ENCODE peak calls at places on chromosomes 4 and X, in eight cellular contexts. F is foreskin melanocyte; E is ureter; X is stimulated activated CD8-positive, alpha-beta memory T cell treated with anti-CD3 and anti-CD28 coated beads, Interleukin-2, amount 100 ng/mL, for 1 hour; Q is epithelial cell of esophagus; J is substantia nigra; T is NCI-H774; D is M059J. O is an unnamed sample.

GRCh38 chr4:88866862-88867550 is 169.4 kb upstream of the NAP1L5 start:
- DNase-seq in F (no peak), E (no peak), X (no peak), Q (peak; percentile 88), J (no peak), T (peak; percentile 12), D (peak; percentile 57), O (no peak)

GRCh38 chr4:86271057-86271456 is 88.8 kb downstream of the MAPK10 start:
- DNase-seq in F (no peak), E (no peak), X (no peak), Q (no peak), J (no peak), T (no peak), D (peak; percentile 12), O (no peak)

GRCh38 chrX:15151267-15152196 is 118.4 kb downstream of the ASB9 start:
- DNase-seq in F (no peak), E (no peak), X (no peak), Q (peak; percentile 24), J (no peak), T (no peak), D (peak; percentile 57), O (peak; percentile 26)

GRCh38 chr4:122305853-122306252 is 73.0 kb upstream of the ADAD1 start:
- DNase-seq in F (peak; percentile 1), E (no peak), X (no peak), Q (no peak), J (no peak), T (no peak), D (peak; percentile 12), O (peak; percentile 29)

GRCh38 chr4:21949073-21949457 is 493 bp upstream of the KCNIP4 start:
- DNase-seq in F (peak; percentile 22), E (no peak), X (no peak), Q (peak; percentile 36), J (no peak), T (no peak), D (peak; percentile 26), O (no peak)

GRCh38 chr4:151238477-151238876 is 38.5 kb upstream of the PRSS48 start:
- DNase-seq in F (no peak), E (no peak), X (no peak), Q (no peak), J (peak; percentile 7), T (no peak), D (peak; percentile 3), O (no peak)

GRCh38 chr4:6971536-6972374 is 62.1 kb downstream of the TBC1D14 start:
- DNase-seq in F (no peak), E (no peak), X (no peak), Q (no peak), J (peak; percentile 51), T (no peak), D (no peak), O (no peak)

GRCh38 chr4:6180841-6181631 is 19.3 kb downstream of the JAKMIP1 start:
- DNase-seq in F (no peak), E (no peak), X (no peak), Q (no peak), J (no peak), T (no peak), D (no peak), O (no peak)

GRCh38 chr4:138919094-138919936 is 96.3 kb upstream of the NOCT start:
- DNase-seq in F (peak; percentile 38), E (peak; percentile 74), X (no peak), Q (peak; percentile 87), J (peak; percentile 54), T (peak; percentile 67), D (peak; percentile 68), O (peak; percentile 84)

GRCh38 chr4:142598132-142598531 is 248.0 kb downstream of the INPP4B start:
- DNase-seq in F (no peak), E (no peak), X (no peak), Q (no peak), J (no peak), T (no peak), D (peak; percentile 45), O (no peak)

GRCh38 chr4:3660086-3660927 is 105.9 kb upstream of the ADRA2C start:
- DNase-seq in F (no peak), E (no peak), X (no peak), Q (no peak), J (peak; percentile 67), T (peak; percentile 3), D (no peak), O (no peak)

GRCh38 chr4:138413273-138413672 is 171.1 kb upstream of the SLC7A11 start:
- DNase-seq in F (no peak), E (no peak), X (no peak), Q (no peak), J (no peak), T (no peak), D (no peak), O (no peak)

GRCh38 chr4:129998436-129999150 is 902.6 kb downstream of the C4orf33 start:
- DNase-seq in F (no peak), E (no peak), X (no peak), Q (peak; percentile 4), J (no peak), T (no peak), D (no peak), O (no peak)

GRCh38 chr4:32735856-32736590 is 2015.9 kb downstream of the PCDH7 start:
- DNase-seq in F (no peak), E (no peak), X (no peak), Q (no peak), J (no peak), T (no peak), D (peak; percentile 21), O (no peak)

GRCh38 chrX:16946361-16946964 is at the start of gene REPS2:
- DNase-seq in F (no peak), E (peak; percentile 85), X (peak; percentile 38), Q (peak; percentile 88), J (peak; percentile 83), T (peak; percentile 82), D (peak; percentile 75), O (peak; percentile 48)

GRCh38 chrX:33183366-33183765 is 28.0 kb downstream of the DMD start:
- DNase-seq in F (peak; percentile 50), E (peak; percentile 53), X (no peak), Q (no peak), J (peak; percentile 24), T (no peak), D (peak; percentile 0), O (peak; percentile 35)

GRCh38 chr4:7120341-7120740 is 52.5 kb upstream of the GRPEL1 start:
- DNase-seq in F (no peak), E (no peak), X (no peak), Q (no peak), J (no peak), T (no peak), D (peak; percentile 38), O (no peak)

GRCh38 chr4:71377561-71377960 is 38.7 kb downstream of the SLC4A4 start:
- DNase-seq in F (peak; percentile 12), E (no peak), X (no peak), Q (peak; percentile 61), J (no peak), T (no peak), D (peak; percentile 89), O (no peak)

GRCh38 chr4:128571747-128572146 is 237.8 kb upstream of the JADE1 start:
- DNase-seq in F (peak; percentile 95), E (no peak), X (no peak), Q (peak; percentile 85), J (no peak), T (no peak), D (peak; percentile 94), O (peak; percentile 95)

GRCh38 chrX:71178908-71179307 is 34.3 kb downstream of the NLGN3 start:
- DNase-seq in F (peak; percentile 40), E (peak; percentile 60), X (peak; percentile 11), Q (peak; percentile 64), J (peak; percentile 32), T (peak; percentile 11), D (peak; percentile 72), O (peak; percentile 42)

GRCh38 chr4:6689506-6689960 is 4.1 kb upstream of the S100P start:
- DNase-seq in F (no peak), E (no peak), X (no peak), Q (no peak), J (no peak), T (no peak), D (no peak), O (no peak)

GRCh38 chr4:108224628-108225053 is 55.9 kb upstream of the LEF1 start:
- DNase-seq in F (no peak), E (no peak), X (no peak), Q (no peak), J (no peak), T (no peak), D (peak; percentile 36), O (no peak)